ENCODE peak calls at places on chromosomes 3 and 15, in eight cellular contexts. B is HCT116, Y is PC-3, X is OCI-LY7, P is neural progenitor cell, D is SK-N-SH, L is GM23248, T is MM.1S. G is an unnamed sample.

GRCh38 chr3:113293348-113293747 is 82.0 kb downstream of the BOC start:
- DNase-seq in L (no peak), D (no peak), T (no peak), Y (no peak), B (no peak), X (no peak), P (no peak), G (no peak)

GRCh38 chr3:124964432-124964831 is 29.9 kb upstream of the MUC13 start:
- DNase-seq in Y (no peak), X (no peak), L (peak), D (no peak), P (no peak), T (no peak), B (no peak), G (no peak)

GRCh38 chr3:14649466-14649865 is 2.1 kb upstream of the CCDC174 start:
- DNase-seq in T (no peak), Y (no peak), X (no peak), B (no peak), L (no peak), P (no peak), D (no peak), G (no peak)

GRCh38 chr15:85840079-85840801 is 45.5 kb upstream of the KLHL25 start:
- DNase-seq in P (peak), B (peak), Y (peak), L (peak), X (peak), T (peak), D (peak), G (peak)

GRCh38 chr3:173911446-173911845 is 513.9 kb downstream of the NLGN1 start:
- DNase-seq in D (no peak), P (no peak), L (no peak), B (no peak), X (no peak), Y (no peak), T (peak), G (no peak)

GRCh38 chr3:7953449-7954015 is 548.1 kb upstream of the LMCD1 start:
- DNase-seq in D (no peak), L (no peak), B (no peak), T (no peak), Y (no peak), P (no peak), X (no peak), G (no peak)

GRCh38 chr15:55758580-55758986 is 15.6 kb upstream of the PRTG start:
- DNase-seq in D (no peak), Y (no peak), B (no peak), L (no peak), T (no peak), P (no peak), X (peak), G (no peak)

GRCh38 chr15:61034793-61035710 is 194.1 kb downstream of the RORA start:
- DNase-seq in X (no peak), P (no peak), Y (no peak), B (no peak), T (no peak), D (peak), L (peak), G (no peak)

GRCh38 chr3:31009881-31010280 is 115.4 kb upstream of the GADL1 start:
- DNase-seq in L (no peak), Y (peak), X (no peak), T (no peak), P (peak), B (no peak), D (no peak), G (no peak)

GRCh38 chr15:42232606-42233005 is 24.5 kb upstream of the VPS39 start:
- DNase-seq in D (no peak), P (no peak), L (no peak), B (no peak), T (no peak), X (no peak), Y (no peak), G (no peak)

GRCh38 chr3:46442591-46443530 is 21.8 kb downstream of the LTF start:
- DNase-seq in X (no peak), Y (no peak), B (no peak), T (no peak), L (peak), D (peak), P (peak), G (peak)

GRCh38 chr3:122497425-122497824 is 17.3 kb downstream of the KPNA1 start:
- DNase-seq in Y (peak), X (no peak), P (no peak), D (no peak), L (peak), T (peak), B (peak), G (no peak)

DNA sequence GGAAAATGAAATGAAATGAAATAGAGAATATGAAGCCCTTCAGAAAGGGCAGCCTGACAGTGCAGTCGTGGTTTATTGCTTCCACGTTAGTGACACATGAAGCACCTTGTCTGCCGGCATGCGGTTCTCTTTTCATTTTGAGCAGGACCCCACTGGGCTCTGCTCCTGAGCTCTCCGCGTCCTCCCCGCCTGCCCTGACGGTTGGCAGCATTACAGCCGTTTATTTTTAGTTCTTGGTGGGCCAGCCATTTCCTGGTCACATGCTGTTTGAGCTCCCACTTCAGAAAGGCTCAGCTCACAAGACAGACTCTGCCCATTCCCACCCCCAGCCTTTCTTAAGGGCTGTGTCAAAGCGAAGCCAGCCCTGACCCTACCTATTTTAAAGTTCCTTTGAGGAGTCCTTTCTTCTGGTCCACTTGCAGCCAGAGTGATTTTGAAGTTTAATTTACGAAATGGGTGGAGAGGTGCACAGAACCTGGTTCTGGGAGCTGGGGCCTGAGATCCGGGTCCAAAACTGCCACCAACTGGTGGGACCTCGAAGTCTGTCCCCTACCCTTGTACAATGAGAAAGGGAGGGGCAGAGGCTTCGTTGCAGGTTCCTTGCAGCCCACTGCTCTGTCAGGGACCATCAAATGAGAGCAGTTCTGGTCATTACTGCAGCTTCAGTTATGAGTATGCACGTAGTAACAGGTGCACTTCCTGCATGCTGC is 60.1 kb downstream of the MGLL start:
- DNase-seq in P (no peak), B (no peak), X (peak), L (no peak), T (no peak), Y (no peak), D (no peak), G (no peak)
- H3K4me3 ChIP-seq in P (no peak), B (no peak), X (no peak), L (no peak), T (no peak), Y (no peak), D (no peak), G (no peak)

DNA sequence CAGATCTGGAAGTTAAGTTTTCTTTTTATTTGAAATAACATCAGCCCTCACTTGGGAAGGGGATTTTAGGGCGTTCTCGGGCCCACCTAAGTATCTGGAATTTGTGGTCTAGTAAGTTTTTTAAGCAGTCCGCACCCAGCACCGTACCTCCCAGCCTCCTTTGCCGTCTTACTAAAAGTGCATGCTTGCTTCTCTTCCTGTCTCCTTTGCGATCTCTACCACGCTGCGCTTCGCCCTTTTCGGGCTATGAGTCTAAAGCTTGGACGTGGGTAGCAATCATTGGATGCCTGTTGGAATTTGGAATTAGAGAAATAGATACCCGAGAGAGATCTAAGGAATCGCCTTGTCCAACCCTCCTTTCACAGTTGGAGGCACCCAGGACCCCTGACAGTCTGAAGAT is 1.1 kb downstream of the THSD4 start:
- DNase-seq in L (no peak), D (no peak), P (peak), X (no peak), Y (peak), B (no peak), T (no peak), G (no peak)
- TF ChIP-seq EZH2phosphoT487 in L (no peak), D (no peak), P (peak), X (no peak), Y (no peak), B (no peak), T (no peak), G (no peak)

GRCh38 chr3:75396316-75396802 is 267.8 kb upstream of the FRG2C start:
- DNase-seq in D (peak), X (no peak), Y (no peak), L (peak), B (no peak), T (no peak), P (no peak), G (no peak)
- H3K4me2 ChIP-seq in D (no peak), X (no peak), Y (no peak), L (no peak), B (no peak), T (no peak), P (no peak), G (no peak)

DNA sequence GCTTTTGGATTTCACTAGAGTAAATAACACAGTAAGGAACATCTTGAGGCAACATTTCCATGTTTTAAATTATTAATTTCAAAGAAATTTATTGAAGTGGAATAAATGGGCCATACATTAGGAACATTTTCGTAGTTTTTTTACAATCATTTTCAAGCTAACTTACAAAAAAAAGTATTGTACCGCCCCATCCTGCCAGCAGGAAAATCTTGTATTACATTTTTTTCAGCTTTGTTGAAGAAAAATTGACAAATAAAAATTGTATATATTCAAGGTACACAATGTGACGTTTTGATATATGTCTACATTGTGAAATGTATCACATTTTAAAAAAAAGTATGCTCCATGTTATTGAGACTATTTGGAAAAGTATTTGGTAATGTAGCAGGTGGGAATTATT is 1001.9 kb upstream of the NR2F2 start:
- DNase-seq in D (no peak), P (no peak), X (no peak), L (no peak), T (no peak), B (no peak), Y (no peak), G (no peak)
- H3K4me3 ChIP-seq in D (no peak), P (no peak), X (no peak), L (no peak), T (no peak), B (no peak), Y (no peak), G (no peak)

GRCh38 chr15:70974004-70974832 is 81.6 kb downstream of the LRRC49 start:
- DNase-seq in D (no peak), X (peak), P (peak), T (peak), L (peak), B (peak), Y (peak), G (peak)
- TF ChIP-seq EZH2phosphoT487 in D (no peak), X (no peak), P (no peak), T (no peak), L (no peak), B (no peak), Y (no peak), G (no peak)